ENCODE peak calls at places on chromosome 2, in eight cellular contexts. S is thyroid gland, C is HepG2, K is vagina, N is heart left ventricle, F is endothelial cell of umbilical vein, O is esophagus squamous epithelium, U is transverse colon. A is an unnamed sample.

GRCh38 chr2:31318360-31319336 is 84.7 kb downstream of the EHD3 start:
- DNase-seq in S (no peak), C (no peak), K (peak; percentile 95), N (no peak), F (no peak), O (no peak), U (peak; percentile 49), A (no peak)

GRCh38 chr2:64259301-64259700 is 115.1 kb upstream of the PELI1 start:
- DNase-seq in S (no peak), C (no peak), K (no peak), N (peak; percentile 60), F (peak; percentile 36), O (no peak), U (no peak), A (no peak)

GRCh38 chr2:222823183-222823915 is 37.5 kb upstream of the ACSL3 start:
- DNase-seq in S (no peak), C (no peak), K (no peak), N (peak; percentile 21), F (no peak), O (no peak), U (no peak), A (no peak)

GRCh38 chr2:67650292-67651133 is 253.4 kb downstream of the ETAA1 start:
- DNase-seq in S (peak; percentile 87), C (peak; percentile 63), K (no peak), N (peak; percentile 79), F (peak; percentile 65), O (no peak), U (peak; percentile 66), A (peak; percentile 94)

GRCh38 chr2:209719034-209719433 is 52.6 kb upstream of the UNC80 start:
- DNase-seq in S (no peak), C (no peak), K (no peak), N (no peak), F (no peak), O (no peak), U (no peak), A (no peak)

GRCh38 chr2:54675281-54675680 is 48.2 kb upstream of the EML6 start:
- DNase-seq in S (peak; percentile 14), C (no peak), K (no peak), N (no peak), F (no peak), O (no peak), U (no peak), A (no peak)

GRCh38 chr2:121276341-121276740 is 8.7 kb downstream of the TFCP2L1 start:
- DNase-seq in S (no peak), C (no peak), K (no peak), N (no peak), F (no peak), O (no peak), U (no peak), A (no peak)

GRCh38 chr2:172339431-172340010 is 87.9 kb upstream of the ITGA6 start:
- DNase-seq in S (no peak), C (peak; percentile 89), K (no peak), N (no peak), F (peak; percentile 29), O (no peak), U (no peak), A (no peak)

GRCh38 chr2:86147793-86148192 is 41.8 kb downstream of the PTCD3 start:
- DNase-seq in S (no peak), C (no peak), K (no peak), N (no peak), F (no peak), O (no peak), U (no peak), A (no peak)

GRCh38 chr2:177192788-177193187 is 19.8 kb upstream of the HNRNPA3 start:
- DNase-seq in S (no peak), C (no peak), K (no peak), N (no peak), F (no peak), O (no peak), U (no peak), A (no peak)
- H3K27ac ChIP-seq in S (no peak overlapping the region), C (no peak overlapping the region), K (no peak overlapping the region), N (no peak overlapping the region), F (no peak overlapping the region), O (no peak overlapping the region), U (no peak overlapping the region), A (no peak overlapping the region)

GRCh38 chr2:46352621-46353020 is 55.4 kb downstream of the EPAS1 start:
- DNase-seq in S (no peak), C (no peak), K (no peak), N (peak; percentile 63), F (peak; percentile 80), O (no peak), U (no peak), A (no peak)

GRCh38 chr2:46347649-46348280 is 50.6 kb downstream of the EPAS1 start:
- DNase-seq in S (no peak), C (no peak), K (no peak), N (no peak), F (peak; percentile 59), O (no peak), U (no peak), A (no peak)

GRCh38 chr2:46351388-46352141 is 54.4 kb downstream of the EPAS1 start:
- DNase-seq in S (no peak), C (no peak), K (no peak), N (peak; percentile 76), F (peak; percentile 95), O (no peak), U (peak; percentile 54), A (no peak)

GRCh38 chr2:46349115-46349547 is 51.9 kb downstream of the EPAS1 start:
- DNase-seq in S (no peak), C (peak; percentile 37), K (no peak), N (no peak), F (no peak), O (no peak), U (no peak), A (no peak)

GRCh38 chr2:46350030-46350699 is 53.0 kb downstream of the EPAS1 start:
- DNase-seq in S (no peak), C (no peak), K (no peak), N (no peak), F (peak; percentile 95), O (no peak), U (no peak), A (no peak)
- H3K4me1 ChIP-seq in S (peaks cover 15% of the 10 kb centered on the region), C (peaks cover 32% of the 10 kb centered on the region), K (peaks cover 39% of the 10 kb centered on the region), N (peaks cover 94% of the 10 kb centered on the region), F (peaks cover 50% of the 10 kb centered on the region), O (peaks cover 4% of the 10 kb centered on the region), U (no peaks in the 10 kb centered on the region), A (no peaks in the 10 kb centered on the region)

GRCh38 chr2:28400921-28401320 is 8.3 kb downstream of the FOSL2 start:
- DNase-seq in S (no peak), C (no peak), K (no peak), N (no peak), F (no peak), O (no peak), U (no peak), A (no peak)

GRCh38 chr2:28399946-28400345 is 7.3 kb downstream of the FOSL2 start:
- DNase-seq in S (no peak), C (no peak), K (no peak), N (no peak), F (no peak), O (no peak), U (no peak), A (no peak)

GRCh38 chr2:28399289-28399688 is 6.6 kb downstream of the FOSL2 start:
- DNase-seq in S (no peak), C (no peak), K (no peak), N (no peak), F (no peak), O (no peak), U (no peak), A (no peak)

GRCh38 chr2:28401411-28401810 is 8.8 kb downstream of the FOSL2 start:
- DNase-seq in S (peak; percentile 58), C (no peak), K (no peak), N (no peak), F (no peak), O (no peak), U (no peak), A (no peak)

DNA sequence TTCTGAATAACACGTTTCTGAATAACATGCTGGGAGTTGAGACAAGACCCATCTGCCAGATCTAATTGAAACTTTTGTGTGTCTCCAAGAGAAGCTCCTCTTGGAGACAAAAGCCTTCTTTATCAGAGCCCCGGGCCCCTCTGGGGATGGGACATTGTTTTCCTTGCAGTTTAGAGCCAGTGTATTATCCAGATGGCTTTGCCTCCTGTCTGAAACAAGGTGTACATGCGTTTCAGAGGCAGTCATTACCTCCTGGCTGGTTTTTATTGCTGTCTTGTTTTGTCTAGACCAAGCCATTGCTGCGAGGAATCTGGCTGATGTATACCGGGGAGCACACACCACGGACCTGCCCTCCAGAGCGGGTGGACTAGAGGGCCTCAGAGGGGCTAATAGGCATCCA is 7.8 kb downstream of the FOSL2 start:
- DNase-seq in S (no peak), C (no peak), K (no peak), N (no peak), F (no peak), O (no peak), U (no peak), A (no peak)
- TF ChIP-seq POLR2A in S (no peak), C (no peak), K (no peak), N (no peak), F (no peak), O (no peak), U (no peak), A (no peak)

GRCh38 chr2:20183373-20183772 is 41.6 kb downstream of the SDC1 start:
- DNase-seq in S (no peak), C (no peak), K (no peak), N (no peak), F (no peak), O (no peak), U (no peak), A (no peak)

GRCh38 chr2:20185176-20186022 is 39.5 kb downstream of the SDC1 start:
- DNase-seq in S (no peak), C (no peak), K (no peak), N (no peak), F (peak; percentile 16), O (no peak), U (no peak), A (no peak)

GRCh38 chr2:20182241-20182931 is 42.5 kb downstream of the SDC1 start:
- DNase-seq in S (peak; percentile 26), C (no peak), K (no peak), N (no peak), F (no peak), O (no peak), U (peak; percentile 51), A (no peak)

GRCh38 chr2:20186078-20186854 is 38.7 kb downstream of the SDC1 start:
- DNase-seq in S (no peak), C (peak; percentile 94), K (no peak), N (no peak), F (no peak), O (no peak), U (peak; percentile 84), A (no peak)

DNA sequence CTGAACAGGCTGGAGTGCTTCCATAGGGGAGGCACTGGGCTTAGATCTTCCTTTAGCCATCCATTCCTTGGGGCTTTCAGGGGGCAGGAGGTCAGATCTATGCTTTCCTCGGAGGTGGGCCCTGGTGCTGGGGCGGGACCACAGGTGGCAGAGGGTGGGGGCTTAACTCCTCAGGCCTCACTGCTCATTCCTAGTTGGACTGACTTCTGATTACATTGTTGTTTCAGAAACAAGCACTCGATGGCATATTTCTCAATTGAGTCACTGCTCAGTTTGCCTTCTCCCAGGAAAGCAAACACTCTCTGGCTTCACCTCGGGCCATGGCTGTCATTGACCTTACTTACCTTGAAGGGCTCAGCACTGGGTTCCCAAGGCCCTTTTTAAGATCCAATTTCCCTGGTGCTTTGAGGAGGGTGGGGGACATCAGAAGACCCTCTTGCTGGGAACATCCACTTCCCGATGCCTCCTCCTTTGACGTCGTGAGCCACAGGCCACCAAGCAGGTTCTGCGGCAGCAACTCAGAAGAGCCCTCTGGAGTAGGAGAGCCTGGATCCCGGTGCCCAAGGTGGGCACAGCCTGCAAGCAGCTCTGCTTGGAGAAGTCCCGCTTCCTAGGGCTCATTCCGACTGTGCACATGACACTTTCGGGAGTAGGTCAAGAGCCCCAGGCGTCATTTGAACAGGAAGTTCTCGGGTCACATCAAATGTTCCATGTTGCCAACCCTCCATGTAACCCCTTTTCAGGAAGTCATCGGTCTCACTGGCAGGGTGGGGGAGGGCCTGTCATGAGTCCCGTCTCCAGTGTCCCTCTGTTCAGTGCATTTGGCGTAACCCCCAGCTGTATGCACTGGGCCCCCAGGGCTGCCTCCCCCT is 40.6 kb downstream of the SDC1 start:
- DNase-seq in S (peak; percentile 61), C (peak; percentile 93), K (no peak), N (no peak), F (no peak), O (no peak), U (no peak), A (no peak)
- H3K27ac ChIP-seq in S (peak overlapping the region; percentile 90), C (peak overlapping the region; percentile 42), K (peak overlapping the region; percentile 33), N (no peak overlapping the region), F (no peak overlapping the region), O (peak overlapping the region; percentile 93), U (no peak overlapping the region), A (no peak overlapping the region)